ENCODE peak calls at places on chromosomes 6 and 20, in six cellular contexts. K, U, N, Z, G and S are unnamed samples.

GRCh38 chr6:34358389-34358906 is 34.0 kb downstream of the NUDT3 start:
- DNase-seq in K (no peak), Z (no peak), U (no peak), G (no peak), N (no peak), S (no peak)

GRCh38 chr6:85114583-85114939 is 335.3 kb upstream of the NT5E start:
- DNase-seq in Z (no peak), G (no peak), U (no peak), K (no peak), N (no peak), S (no peak)

GRCh38 chr6:118750143-118750542 is 98.8 kb upstream of the CEP85L start:
- DNase-seq in G (no peak), U (no peak), Z (no peak), N (no peak), K (no peak), S (no peak)

GRCh38 chr6:79627422-79627821 is 3.7 kb upstream of the SH3BGRL2 start:
- DNase-seq in K (no peak), Z (no peak), G (no peak), U (no peak), N (no peak), S (no peak)

GRCh38 chr6:53984163-53984562 is 127.1 kb upstream of the MLIP start:
- DNase-seq in Z (no peak), N (no peak), K (no peak), U (no peak), G (no peak), S (no peak)

GRCh38 chr20:15596220-15596875 is 976.9 kb downstream of the KIF16B start:
- DNase-seq in U (no peak), N (no peak), K (no peak), G (no peak), Z (no peak), S (no peak)

GRCh38 chr6:154613137-154613676 is 102.7 kb upstream of the CNKSR3 start:
- DNase-seq in U (no peak), Z (no peak), G (no peak), N (no peak), K (no peak), S (no peak)

GRCh38 chr6:9397981-9398559 is 962.7 kb upstream of the SLC35B3 start:
- DNase-seq in Z (no peak), K (no peak), G (peak; percentile 24), U (peak; percentile 64), N (no peak), S (peak; percentile 64)

GRCh38 chr6:41586564-41586963 is 40.4 kb downstream of the FOXP4 start:
- DNase-seq in U (no peak), K (no peak), G (no peak), N (peak; percentile 71), Z (no peak), S (no peak)

GRCh38 chr6:17390276-17390675 is 3.1 kb upstream of the CAP2 start:
- DNase-seq in N (no peak), G (no peak), Z (no peak), K (no peak), U (no peak), S (no peak)

GRCh38 chr6:24763578-24763977 is 11.2 kb upstream of the GMNN start:
- DNase-seq in G (no peak), K (no peak), U (no peak), N (no peak), Z (no peak), S (no peak)

DNA sequence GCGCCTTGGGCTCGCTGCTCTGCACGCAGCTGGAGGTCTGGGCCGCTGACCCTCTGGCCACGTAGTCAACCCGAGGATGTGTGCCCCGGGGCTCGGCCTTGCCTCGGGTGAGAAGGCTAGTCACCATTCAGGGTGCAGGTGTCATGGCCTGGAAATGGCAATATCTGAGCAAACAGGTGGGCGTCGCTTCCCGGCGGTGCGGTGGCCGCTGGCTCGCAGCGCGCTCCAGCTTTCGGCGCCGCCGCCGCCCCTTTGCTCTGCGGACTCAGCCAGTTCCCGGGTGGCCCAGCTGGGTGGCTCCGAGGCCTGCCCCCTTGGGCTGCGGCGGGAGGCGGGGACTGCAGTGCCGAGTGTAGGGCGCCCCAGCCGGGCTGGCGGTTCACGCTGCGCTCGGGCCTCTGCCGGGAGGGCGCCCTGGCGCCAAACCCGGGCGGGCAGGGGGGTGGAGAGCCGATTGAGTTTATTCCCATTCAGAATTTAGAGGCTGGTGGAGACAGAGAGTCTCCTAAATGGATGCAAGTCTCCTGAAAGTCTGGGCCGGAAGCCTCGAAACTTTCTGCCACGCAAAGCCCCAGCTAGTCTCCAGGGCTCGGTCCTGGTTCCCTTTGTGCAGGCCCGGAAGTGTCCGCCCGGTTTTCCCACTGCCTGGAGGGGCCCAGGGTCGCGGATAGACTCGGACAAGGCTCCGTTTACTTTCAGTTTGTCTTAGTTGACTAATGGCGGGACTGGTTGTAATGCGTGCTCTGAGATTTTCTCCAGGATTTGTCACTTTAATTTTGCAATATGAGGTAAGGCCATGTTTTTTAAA is 11.3 kb upstream of the TFAP2A start:
- DNase-seq in G (peak; percentile 71), Z (peak; percentile 81), K (no peak), U (peak; percentile 74), N (no peak), S (no peak)
- H3K27ac ChIP-seq in G (no peak overlapping the region), Z (no peak overlapping the region), K (no peak overlapping the region), U (no peak overlapping the region), N (no peak overlapping the region), S (peak overlapping the region; percentile 17)

DNA sequence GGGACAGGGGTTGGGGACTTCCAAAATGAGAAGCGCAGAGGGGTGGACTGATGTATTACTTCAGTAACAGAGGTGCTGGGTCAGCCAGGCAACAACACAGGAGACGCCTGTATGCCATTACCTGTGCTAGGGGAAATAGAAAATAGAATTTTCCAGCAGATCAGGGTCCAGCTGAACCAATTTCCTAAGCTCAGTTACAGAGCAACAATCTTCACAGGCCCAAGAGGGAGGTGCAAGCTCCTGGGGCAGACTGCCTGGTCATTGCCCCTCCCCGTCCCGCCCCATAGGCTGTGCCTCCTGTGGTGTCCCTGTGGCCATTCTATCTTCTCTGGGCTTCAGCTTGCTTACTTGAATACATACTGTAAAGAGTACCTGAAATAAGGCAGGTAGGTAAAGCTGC is 3.7 kb downstream of the KCNK5 start:
- DNase-seq in Z (no peak), N (no peak), K (no peak), G (peak; percentile 77), U (no peak), S (no peak)
- H3K27ac ChIP-seq in Z (no peak overlapping the region), N (no peak overlapping the region), K (no peak overlapping the region), G (peak overlapping the region; percentile 83), U (no peak overlapping the region), S (peak overlapping the region; percentile 71)

GRCh38 chr20:46559001-46559400 is 8.5 kb upstream of the OCSTAMP start:
- DNase-seq in U (no peak), K (no peak), N (no peak), Z (no peak), G (no peak), S (no peak)

GRCh38 chr20:46558511-46558959 is 8.1 kb upstream of the OCSTAMP start:
- DNase-seq in K (no peak), G (no peak), Z (peak; percentile 81), N (no peak), U (no peak), S (no peak)

GRCh38 chr20:46562009-46562372 is 11.5 kb upstream of the OCSTAMP start:
- DNase-seq in K (no peak), G (no peak), N (no peak), U (no peak), Z (no peak), S (no peak)

GRCh38 chr20:46557231-46557956 is 6.9 kb upstream of the OCSTAMP start:
- DNase-seq in Z (no peak), G (no peak), K (no peak), U (no peak), N (no peak), S (no peak)

GRCh38 chr20:46559685-46560440 is 9.4 kb upstream of the OCSTAMP start:
- DNase-seq in G (no peak), Z (no peak), N (peak; percentile 65), U (no peak), K (no peak), S (no peak)
- H3K27ac ChIP-seq in G (no peak overlapping the region), Z (no peak overlapping the region), N (no peak overlapping the region), U (no peak overlapping the region), K (no peak overlapping the region), S (no peak overlapping the region)

DNA sequence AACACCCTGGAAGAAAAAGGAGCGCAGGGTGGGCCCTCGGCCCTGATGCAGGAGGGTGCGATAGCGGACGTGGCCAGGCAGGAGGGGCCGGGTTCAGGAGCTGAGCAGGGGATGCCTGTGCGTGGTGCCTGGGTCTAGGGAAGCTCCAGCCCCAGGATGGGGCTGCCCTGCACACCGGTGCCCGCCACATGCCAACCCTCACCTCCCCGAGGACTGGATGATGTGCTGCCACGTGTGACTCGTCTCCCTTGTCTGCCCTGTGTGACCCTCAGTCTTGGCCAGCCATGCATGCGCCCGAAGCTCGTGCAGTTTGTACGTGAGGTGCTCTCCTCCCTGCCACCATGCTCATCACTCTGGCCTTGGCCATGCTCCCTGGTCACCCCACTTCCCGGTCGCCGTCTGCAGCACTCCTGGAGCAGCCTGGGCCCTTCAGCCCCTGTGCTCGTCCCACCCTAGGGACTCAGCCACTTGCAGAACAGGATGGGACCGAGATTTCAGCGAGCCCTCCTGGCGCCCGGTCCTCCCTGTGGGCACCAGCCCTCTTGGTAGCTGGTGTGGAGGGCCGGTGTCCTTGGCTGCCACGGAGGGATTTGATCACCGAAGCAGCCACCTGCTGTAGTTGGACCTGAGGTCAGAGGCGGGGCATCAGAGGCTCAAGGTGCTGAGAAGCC is 4.3 kb upstream of the COL20A1 start:
- DNase-seq in N (no peak), Z (no peak), G (no peak), U (no peak), K (no peak), S (no peak)
- H3K27ac ChIP-seq in N (no peak overlapping the region), Z (no peak overlapping the region), G (no peak overlapping the region), U (no peak overlapping the region), K (no peak overlapping the region), S (no peak overlapping the region)

GRCh38 chr6:169959129-169960002 is 207.9 kb downstream of the ERMARD start:
- DNase-seq in G (no peak), N (peak; percentile 11), U (peak; percentile 65), Z (peak; percentile 74), K (peak; percentile 66), S (peak; percentile 68)
- H3K27ac ChIP-seq in G (no peak overlapping the region), N (no peak overlapping the region), U (peak overlapping the region; percentile 46), Z (no peak overlapping the region), K (no peak overlapping the region), S (no peak overlapping the region)

DNA sequence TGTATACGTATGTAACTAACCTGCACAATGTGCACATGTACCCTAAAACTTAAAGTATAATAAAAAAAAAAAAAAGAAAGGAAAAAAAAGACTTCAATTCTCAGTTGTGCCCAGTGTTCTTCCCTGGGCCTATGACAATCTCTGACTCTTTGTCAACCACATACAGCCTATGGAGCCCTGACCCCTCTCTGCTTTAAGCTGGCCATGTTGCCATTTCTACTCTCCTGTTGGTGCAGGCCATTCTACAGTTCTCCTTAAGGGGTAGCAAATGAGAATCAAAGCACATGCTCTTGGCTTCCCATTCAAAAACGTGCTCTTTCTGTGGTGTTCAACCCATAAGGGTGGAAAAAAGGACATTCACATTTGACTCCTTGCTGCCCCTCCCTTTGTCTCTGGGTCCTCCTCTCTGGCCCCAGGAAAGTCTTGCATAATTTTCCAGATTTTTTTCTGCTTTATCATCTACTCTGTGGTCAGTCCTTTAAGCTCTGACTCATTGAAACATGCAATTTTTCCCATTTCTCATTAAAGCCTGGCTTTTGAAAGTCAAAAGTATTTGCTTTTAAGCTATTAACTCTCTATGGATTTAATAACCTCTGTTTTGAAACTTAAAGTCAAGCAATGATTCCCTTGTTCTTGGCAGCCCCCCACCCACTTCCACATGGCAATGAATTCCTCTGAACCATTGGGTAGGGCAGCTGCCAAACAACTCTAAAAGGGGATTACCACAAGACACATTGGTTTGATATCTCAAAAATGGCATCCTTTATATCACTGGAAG is 208.6 kb upstream of the MCHR2 start:
- DNase-seq in Z (no peak), U (no peak), K (no peak), G (no peak), N (no peak), S (no peak)
- H3K27ac ChIP-seq in Z (no peak overlapping the region), U (no peak overlapping the region), K (no peak overlapping the region), G (no peak overlapping the region), N (no peak overlapping the region), S (no peak overlapping the region)